ENCODE peak calls at places on chromosomes 6 and 20, in ten cellular contexts. I, Z, Q, D, H, S, M, K, F and U are unnamed samples.

GRCh38 chr6:127117979-127118504 is 429 bp upstream of the RSPO3 start:
- DNase-seq in I (no peak), Z (peak; percentile 58), Q (no peak), D (no peak), H (no peak), S (peak; percentile 23), M (no peak), K (peak; percentile 15), F (no peak), U (peak; percentile 32)

GRCh38 chr6:47485491-47486135 is 8.0 kb downstream of the CD2AP start:
- DNase-seq in I (no peak), Z (no peak), Q (no peak), D (no peak), H (no peak), S (no peak), M (no peak), K (no peak), F (no peak), U (peak; percentile 8)

GRCh38 chr6:7216941-7217621 is 95.9 kb downstream of the SSR1 start:
- DNase-seq in I (no peak), Z (no peak), Q (no peak), D (no peak), H (no peak), S (no peak), M (no peak), K (no peak), F (no peak), U (no peak)

GRCh38 chr6:81744136-81744535 is 8.3 kb downstream of the TENT5A start:
- DNase-seq in I (no peak), Z (no peak), Q (no peak), D (no peak), H (no peak), S (no peak), M (no peak), K (no peak), F (no peak), U (no peak)

GRCh38 chr6:132227937-132228336 is 173.3 kb downstream of the MOXD1 start:
- DNase-seq in I (no peak), Z (peak; percentile 83), Q (no peak), D (no peak), H (no peak), S (no peak), M (no peak), K (no peak), F (no peak), U (peak; percentile 26)

GRCh38 chr20:35700625-35701148 is 1.5 kb downstream of the ROMO1 start:
- DNase-seq in I (no peak), Z (no peak), Q (no peak), D (no peak), H (no peak), S (no peak), M (no peak), K (no peak), F (no peak), U (peak; percentile 34)

GRCh38 chr6:16700202-16700997 is 60.9 kb downstream of the ATXN1 start:
- DNase-seq in I (peak; percentile 66), Z (no peak), Q (peak; percentile 28), D (peak; percentile 62), H (no peak), S (no peak), M (no peak), K (no peak), F (no peak), U (peak; percentile 31)

GRCh38 chr6:146598785-146599405 is at the start of gene ADGB:
- DNase-seq in I (no peak), Z (peak; percentile 77), Q (no peak), D (no peak), H (no peak), S (peak; percentile 57), M (no peak), K (peak; percentile 70), F (no peak), U (peak; percentile 52)

GRCh38 chr6:159456349-159456748 is 236.7 kb downstream of the SOD2 start:
- DNase-seq in I (no peak), Z (no peak), Q (no peak), D (no peak), H (no peak), S (no peak), M (no peak), K (no peak), F (no peak), U (no peak)

GRCh38 chr6:44539701-44540100 is 152.2 kb downstream of the CDC5L start:
- DNase-seq in I (no peak), Z (no peak), Q (no peak), D (no peak), H (no peak), S (no peak), M (no peak), K (no peak), F (no peak), U (no peak)

GRCh38 chr6:158059108-158059507 is 77.4 kb downstream of the SYNJ2 start:
- DNase-seq in I (no peak), Z (no peak), Q (no peak), D (no peak), H (no peak), S (no peak), M (no peak), K (no peak), F (no peak), U (no peak)

GRCh38 chr6:82025271-82025670 is 222.3 kb downstream of the IBTK start:
- DNase-seq in I (no peak), Z (peak; percentile 81), Q (no peak), D (no peak), H (no peak), S (no peak), M (no peak), K (no peak), F (no peak), U (peak; percentile 58)

GRCh38 chr6:150068173-150068785 is 642 bp downstream of the ULBP3 start:
- DNase-seq in I (no peak), Z (peak; percentile 15), Q (no peak), D (peak; percentile 22), H (no peak), S (peak; percentile 61), M (no peak), K (no peak), F (no peak), U (no peak)

GRCh38 chr6:7300890-7301289 is 12.1 kb downstream of the SSR1 start:
- DNase-seq in I (no peak), Z (no peak), Q (no peak), D (no peak), H (no peak), S (no peak), M (no peak), K (no peak), F (no peak), U (no peak)

GRCh38 chr6:38678178-38678760 is 24.7 kb downstream of the GLO1 start:
- DNase-seq in I (no peak), Z (no peak), Q (no peak), D (no peak), H (no peak), S (no peak), M (no peak), K (no peak), F (no peak), U (no peak)

GRCh38 chr20:49690899-49691620 is 22.6 kb downstream of the B4GALT5 start:
- DNase-seq in I (no peak), Z (no peak), Q (no peak), D (no peak), H (no peak), S (no peak), M (no peak), K (no peak), F (no peak), U (no peak)

GRCh38 chr6:170371588-170371987 is 65.0 kb downstream of the FAM120B start:
- DNase-seq in I (no peak), Z (no peak), Q (no peak), D (no peak), H (no peak), S (no peak), M (no peak), K (peak; percentile 23), F (no peak), U (no peak)

GRCh38 chr20:32157611-32158010 is 48.1 kb downstream of the TM9SF4 start:
- DNase-seq in I (no peak), Z (no peak), Q (no peak), D (no peak), H (no peak), S (no peak), M (no peak), K (no peak), F (no peak), U (no peak)

GRCh38 chr6:106300944-106301343 is 24.6 kb downstream of the ATG5 start:
- DNase-seq in I (no peak), Z (peak; percentile 83), Q (peak; percentile 38), D (peak; percentile 30), H (no peak), S (no peak), M (no peak), K (no peak), F (no peak), U (peak; percentile 73)

GRCh38 chr6:110284877-110285276 is 73.3 kb downstream of the METTL24 start:
- DNase-seq in I (no peak), Z (peak; percentile 14), Q (no peak), D (no peak), H (no peak), S (no peak), M (no peak), K (no peak), F (no peak), U (no peak)

GRCh38 chr20:62818592-62819493 is 2.0 kb downstream of the COL9A3 start:
- DNase-seq in I (no peak), Z (peak; percentile 73), Q (no peak), D (no peak), H (no peak), S (peak; percentile 74), M (no peak), K (peak; percentile 87), F (no peak), U (peak; percentile 78)

GRCh38 chr6:143774347-143774746 is 68.8 kb upstream of the LTV1 start:
- DNase-seq in I (no peak), Z (no peak), Q (no peak), D (no peak), H (no peak), S (no peak), M (no peak), K (no peak), F (no peak), U (no peak)

GRCh38 chr6:33314943-33315752 is 1.3 kb upstream of the TAPBP start:
- DNase-seq in I (no peak), Z (peak; percentile 35), Q (no peak), D (no peak), H (no peak), S (peak; percentile 37), M (no peak), K (peak; percentile 71), F (no peak), U (peak; percentile 63)

GRCh38 chr6:21953831-21954801 is 342.7 kb downstream of the PRL start:
- DNase-seq in I (no peak), Z (no peak), Q (no peak), D (no peak), H (no peak), S (peak; percentile 77), M (no peak), K (no peak), F (no peak), U (peak; percentile 12)

GRCh38 chr6:108180776-108181175 is 15.0 kb downstream of the NR2E1 start:
- DNase-seq in I (no peak), Z (no peak), Q (no peak), D (no peak), H (no peak), S (no peak), M (no peak), K (no peak), F (no peak), U (no peak)

GRCh38 chr6:16339263-16339587 is 100.8 kb downstream of the GMPR start:
- DNase-seq in I (no peak), Z (no peak), Q (no peak), D (no peak), H (no peak), S (no peak), M (no peak), K (no peak), F (no peak), U (no peak)

GRCh38 chr6:170257376-170257775 is 33.5 kb downstream of the DLL1 start:
- DNase-seq in I (no peak), Z (no peak), Q (no peak), D (no peak), H (no peak), S (no peak), M (no peak), K (no peak), F (no peak), U (no peak)

GRCh38 chr6:13923527-13924145 is 1.1 kb upstream of the RNF182 start:
- DNase-seq in I (no peak), Z (peak; percentile 70), Q (no peak), D (no peak), H (no peak), S (no peak), M (no peak), K (no peak), F (no peak), U (peak; percentile 65)